ENCODE peak calls at places on chromosomes 5 and 9, in five cellular contexts. One of them, this sample, is unnamed.

GRCh38 chr9:119884411-119884810 is 515.2 kb upstream of the BRINP1 start:
- DNase-seq in lung: no peak
- DNase-seq in psoas muscle: no peak
- DNase-seq in fibroblast of mammary gland: no peak
- DNase-seq in epithelial cell of proximal tubule: peak
- DNase-seq in this sample: no peak

GRCh38 chr5:27172708-27173107 is 134.3 kb upstream of the CDH9 start:
- DNase-seq in lung: no peak
- DNase-seq in psoas muscle: no peak
- DNase-seq in fibroblast of mammary gland: no peak
- DNase-seq in epithelial cell of proximal tubule: no peak
- DNase-seq in this sample: no peak

GRCh38 chr5:147576646-147577535 is 67.0 kb upstream of the DPYSL3 start:
- DNase-seq in lung: peak
- DNase-seq in psoas muscle: peak
- DNase-seq in fibroblast of mammary gland: peak
- DNase-seq in epithelial cell of proximal tubule: no peak
- DNase-seq in this sample: peak

GRCh38 chr5:40495172-40495699 is 184.5 kb upstream of the PTGER4 start:
- DNase-seq in lung: no peak
- DNase-seq in psoas muscle: no peak
- DNase-seq in fibroblast of mammary gland: no peak
- DNase-seq in epithelial cell of proximal tubule: no peak
- DNase-seq in this sample: no peak

GRCh38 chr9:25602366-25603044 is 75.7 kb downstream of the TUSC1 start:
- DNase-seq in lung: no peak
- DNase-seq in psoas muscle: no peak
- DNase-seq in fibroblast of mammary gland: no peak
- DNase-seq in epithelial cell of proximal tubule: no peak
- DNase-seq in this sample: no peak

GRCh38 chr9:109551651-109552050 is 53.5 kb upstream of the PTPN3 start:
- DNase-seq in lung: no peak
- DNase-seq in psoas muscle: no peak
- DNase-seq in fibroblast of mammary gland: no peak
- DNase-seq in epithelial cell of proximal tubule: no peak
- DNase-seq in this sample: no peak

GRCh38 chr5:180137401-180138213 is 66.0 kb upstream of the RNF130 start:
- DNase-seq in lung: no peak
- DNase-seq in psoas muscle: no peak
- DNase-seq in fibroblast of mammary gland: no peak
- DNase-seq in epithelial cell of proximal tubule: no peak
- DNase-seq in this sample: no peak

GRCh38 chr5:9657819-9658218 is 27.7 kb upstream of the TAS2R1 start:
- DNase-seq in lung: no peak
- DNase-seq in psoas muscle: no peak
- DNase-seq in fibroblast of mammary gland: no peak
- DNase-seq in epithelial cell of proximal tubule: no peak
- DNase-seq in this sample: no peak

GRCh38 chr5:4294878-4295277 is 699.2 kb downstream of the IRX1 start:
- DNase-seq in lung: peak
- DNase-seq in psoas muscle: no peak
- DNase-seq in fibroblast of mammary gland: no peak
- DNase-seq in epithelial cell of proximal tubule: no peak
- DNase-seq in this sample: no peak

DNA sequence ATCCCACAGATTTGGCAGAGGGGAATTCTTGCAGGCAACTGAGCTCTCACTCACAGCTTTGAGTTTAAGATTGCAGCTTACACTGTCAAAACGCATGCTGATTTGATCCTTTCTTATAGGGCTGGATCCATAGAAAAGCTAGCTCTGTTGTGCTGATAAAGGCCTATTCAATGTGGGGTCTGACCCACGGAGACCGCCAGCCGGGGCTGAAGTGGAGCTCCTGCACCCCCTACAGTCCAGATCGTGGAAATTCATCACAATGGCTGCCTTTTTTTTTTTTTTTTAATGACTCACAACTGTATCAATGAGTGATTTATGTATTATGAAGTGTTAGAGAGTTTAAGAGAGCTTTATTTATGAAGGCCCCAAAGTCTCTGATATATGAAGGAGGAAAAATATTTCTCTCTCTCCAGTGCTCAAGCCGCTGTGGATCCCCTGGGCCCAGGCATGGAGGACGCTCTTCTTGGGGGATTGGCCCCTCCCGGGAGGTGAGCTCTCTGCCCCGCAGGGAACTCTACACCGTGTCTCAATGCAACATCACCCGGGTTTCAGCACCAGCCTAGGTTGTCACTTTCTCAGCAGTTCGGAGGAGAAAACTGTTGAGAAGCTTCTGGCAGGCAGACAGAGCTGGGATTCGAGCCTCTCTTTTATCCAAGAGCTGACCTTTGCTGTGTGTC is 700.2 kb downstream of the IRX1 start:
- DNase-seq in lung: no peak
- DNase-seq in psoas muscle: no peak
- DNase-seq in fibroblast of mammary gland: no peak
- DNase-seq in epithelial cell of proximal tubule: no peak
- DNase-seq in this sample: no peak
- TF ChIP-seq CTCF in lung: no peak
- TF ChIP-seq CTCF in psoas muscle: peak
- TF ChIP-seq CTCF in fibroblast of mammary gland: no peak
- TF ChIP-seq CTCF in epithelial cell of proximal tubule: peak
- TF ChIP-seq CTCF in this sample: peak

DNA sequence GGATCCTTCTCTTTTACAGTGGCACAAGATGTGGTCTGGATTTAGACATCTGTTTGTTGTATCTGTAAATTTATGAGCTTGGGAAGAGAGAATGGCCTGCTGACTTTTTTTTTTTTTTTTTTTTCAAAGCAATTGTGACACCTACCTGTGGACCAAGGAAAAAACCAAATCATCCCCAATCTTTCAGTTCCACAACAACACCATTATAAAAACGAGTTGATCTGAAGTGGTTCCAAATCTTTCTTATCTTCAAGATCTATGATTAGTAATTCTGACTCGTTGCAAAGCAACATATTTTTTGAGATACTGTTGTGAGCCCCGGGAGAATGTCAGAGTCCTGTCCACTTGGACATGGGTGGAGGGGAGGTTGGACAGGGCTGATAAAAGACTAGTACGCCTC is 4.8 kb downstream of the IRX2 start:
- DNase-seq in lung: peak
- DNase-seq in psoas muscle: no peak
- DNase-seq in fibroblast of mammary gland: peak
- DNase-seq in epithelial cell of proximal tubule: no peak
- DNase-seq in this sample: no peak
- H3K4me3 ChIP-seq in lung: no peak
- H3K4me3 ChIP-seq in psoas muscle: no peak
- H3K4me3 ChIP-seq in fibroblast of mammary gland: no peak
- H3K4me3 ChIP-seq in epithelial cell of proximal tubule: peak
- H3K4me3 ChIP-seq in this sample: peak

GRCh38 chr9:76856016-76856415 is 49.9 kb downstream of the PRUNE2 start:
- DNase-seq in lung: no peak
- DNase-seq in psoas muscle: no peak
- DNase-seq in fibroblast of mammary gland: no peak
- DNase-seq in epithelial cell of proximal tubule: no peak
- DNase-seq in this sample: no peak
- TF ChIP-seq CTCF in lung: no peak
- TF ChIP-seq CTCF in psoas muscle: no peak
- TF ChIP-seq CTCF in fibroblast of mammary gland: no peak
- TF ChIP-seq CTCF in epithelial cell of proximal tubule: no peak
- TF ChIP-seq CTCF in this sample: no peak

GRCh38 chr5:109328626-109329025 is 81.1 kb downstream of the PJA2 start:
- DNase-seq in lung: no peak
- DNase-seq in psoas muscle: no peak
- DNase-seq in fibroblast of mammary gland: peak
- DNase-seq in epithelial cell of proximal tubule: no peak
- DNase-seq in this sample: peak

GRCh38 chr5:109325456-109325855 is 84.3 kb downstream of the PJA2 start:
- DNase-seq in lung: no peak
- DNase-seq in psoas muscle: no peak
- DNase-seq in fibroblast of mammary gland: no peak
- DNase-seq in epithelial cell of proximal tubule: no peak
- DNase-seq in this sample: no peak

GRCh38 chr5:109324941-109325340 is 84.8 kb downstream of the PJA2 start:
- DNase-seq in lung: no peak
- DNase-seq in psoas muscle: no peak
- DNase-seq in fibroblast of mammary gland: no peak
- DNase-seq in epithelial cell of proximal tubule: no peak
- DNase-seq in this sample: peak

GRCh38 chr5:109327572-109327971 is 82.2 kb downstream of the PJA2 start:
- DNase-seq in lung: no peak
- DNase-seq in psoas muscle: no peak
- DNase-seq in fibroblast of mammary gland: no peak
- DNase-seq in epithelial cell of proximal tubule: no peak
- DNase-seq in this sample: no peak

DNA sequence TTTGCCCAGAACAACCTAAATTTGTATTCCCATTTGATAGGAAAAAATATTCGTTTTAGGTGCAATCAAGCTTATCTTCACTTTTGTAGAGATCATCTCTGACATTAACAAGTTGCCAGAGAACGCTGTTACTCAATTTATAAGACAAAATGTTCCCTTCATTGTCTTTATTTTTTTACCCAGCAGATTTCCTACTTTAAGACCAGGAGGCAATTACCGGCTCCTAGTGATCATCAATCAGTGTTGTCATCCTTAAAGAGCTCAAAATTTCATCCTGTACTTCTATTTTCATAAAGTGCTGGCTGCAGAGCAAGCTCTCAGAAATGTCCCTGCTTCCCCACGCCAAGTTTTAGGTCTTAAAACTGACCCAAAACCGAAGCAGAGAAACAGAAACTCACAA is 82.9 kb downstream of the PJA2 start:
- DNase-seq in lung: no peak
- DNase-seq in psoas muscle: no peak
- DNase-seq in fibroblast of mammary gland: no peak
- DNase-seq in epithelial cell of proximal tubule: no peak
- DNase-seq in this sample: no peak
- H3K4me3 ChIP-seq in lung: no peak
- H3K4me3 ChIP-seq in psoas muscle: no peak
- H3K4me3 ChIP-seq in fibroblast of mammary gland: no peak
- H3K4me3 ChIP-seq in epithelial cell of proximal tubule: no peak
- H3K4me3 ChIP-seq in this sample: no peak

GRCh38 chr9:111037744-111038335 is 430 bp downstream of the LPAR1 start:
- DNase-seq in lung: no peak
- DNase-seq in psoas muscle: peak
- DNase-seq in fibroblast of mammary gland: peak
- DNase-seq in epithelial cell of proximal tubule: no peak
- DNase-seq in this sample: peak

GRCh38 chr9:111034573-111035539 is 3.4 kb downstream of the LPAR1 start:
- DNase-seq in lung: no peak
- DNase-seq in psoas muscle: no peak
- DNase-seq in fibroblast of mammary gland: peak
- DNase-seq in epithelial cell of proximal tubule: no peak
- DNase-seq in this sample: peak

GRCh38 chr9:111036946-111037743 is 1.1 kb downstream of the LPAR1 start:
- DNase-seq in lung: no peak
- DNase-seq in psoas muscle: no peak
- DNase-seq in fibroblast of mammary gland: peak
- DNase-seq in epithelial cell of proximal tubule: peak
- DNase-seq in this sample: peak

GRCh38 chr9:111034146-111034545 is 4.1 kb downstream of the LPAR1 start:
- DNase-seq in lung: no peak
- DNase-seq in psoas muscle: no peak
- DNase-seq in fibroblast of mammary gland: no peak
- DNase-seq in epithelial cell of proximal tubule: no peak
- DNase-seq in this sample: no peak

GRCh38 chr9:111036068-111036789 is 2.0 kb downstream of the LPAR1 start:
- DNase-seq in lung: peak
- DNase-seq in psoas muscle: peak
- DNase-seq in fibroblast of mammary gland: peak
- DNase-seq in epithelial cell of proximal tubule: no peak
- DNase-seq in this sample: peak
- TF ChIP-seq CTCF in lung: peak
- TF ChIP-seq CTCF in psoas muscle: no peak
- TF ChIP-seq CTCF in fibroblast of mammary gland: peak
- TF ChIP-seq CTCF in epithelial cell of proximal tubule: peak
- TF ChIP-seq CTCF in this sample: peak

GRCh38 chr9:77848897-77849296 is 182.7 kb downstream of the GNAQ start:
- DNase-seq in lung: peak
- DNase-seq in psoas muscle: peak
- DNase-seq in fibroblast of mammary gland: peak
- DNase-seq in epithelial cell of proximal tubule: peak
- DNase-seq in this sample: peak
- H3K4me3 ChIP-seq in lung: no peak
- H3K4me3 ChIP-seq in psoas muscle: no peak
- H3K4me3 ChIP-seq in fibroblast of mammary gland: no peak
- H3K4me3 ChIP-seq in epithelial cell of proximal tubule: no peak
- H3K4me3 ChIP-seq in this sample: no peak

This sample was measured in cardiac fibroblast.